ENCODE peak calls at places on chromosomes 5 and 9, in nine cellular contexts. D is AG04450; Y is right atrium auricular region; J is uterus; L is cardiac muscle cell; Z is spleen; E is HCT116; F is CD4-positive, alpha-beta T cell; I is aorta. U is an unnamed sample. For H3K27me3, the result is how much of the 10 kb centered on the place peaks cover.

GRCh38 chr5:19638461-19638860 is 349.5 kb downstream of the CDH18 start:
- DNase-seq in Z (no peak), F (no peak), E (no peak), L (no peak), J (no peak), Y (no peak), D (no peak), I (no peak), U (no peak)

GRCh38 chr5:60960591-60960990 is 15.6 kb downstream of the NDUFAF2 start:
- DNase-seq in E (peak), Z (no peak), I (no peak), D (no peak), L (peak), F (no peak), Y (no peak), J (no peak), U (no peak)

GRCh38 chr9:117757566-117757965 is 53.4 kb downstream of the TLR4 start:
- DNase-seq in E (no peak), J (no peak), L (no peak), F (no peak), Y (no peak), I (peak), D (no peak), Z (no peak), U (no peak)

GRCh38 chr5:103938151-103938671 is 375.6 kb upstream of the NUDT12 start:
- DNase-seq in I (no peak), J (no peak), D (no peak), Z (no peak), E (no peak), F (no peak), Y (no peak), L (no peak), U (peak)

GRCh38 chr9:133147412-133148271 is 16.1 kb downstream of the GBGT1 start:
- DNase-seq in J (peak), L (peak), Z (peak), D (no peak), E (peak), Y (peak), I (peak), F (peak), U (peak)

GRCh38 chr9:37827483-37828165 is 27.0 kb downstream of the DCAF10 start:
- DNase-seq in Z (no peak), Y (no peak), J (no peak), E (no peak), L (no peak), I (no peak), D (no peak), F (no peak), U (no peak)

GRCh38 chr5:160284271-160284670 is 28.1 kb downstream of the CCNJL start:
- DNase-seq in Z (no peak), E (no peak), F (no peak), J (no peak), I (no peak), L (no peak), Y (no peak), D (no peak), U (no peak)

GRCh38 chr9:94867281-94867841 is 140.9 kb downstream of the AOPEP start:
- DNase-seq in Z (no peak), I (peak), L (peak), Y (peak), F (no peak), J (peak), D (peak), E (peak), U (peak)

GRCh38 chr9:89536618-89537017 is 38.7 kb upstream of the SEMA4D start:
- DNase-seq in F (no peak), L (no peak), D (no peak), I (no peak), Y (no peak), J (no peak), E (no peak), Z (no peak), U (no peak)

DNA sequence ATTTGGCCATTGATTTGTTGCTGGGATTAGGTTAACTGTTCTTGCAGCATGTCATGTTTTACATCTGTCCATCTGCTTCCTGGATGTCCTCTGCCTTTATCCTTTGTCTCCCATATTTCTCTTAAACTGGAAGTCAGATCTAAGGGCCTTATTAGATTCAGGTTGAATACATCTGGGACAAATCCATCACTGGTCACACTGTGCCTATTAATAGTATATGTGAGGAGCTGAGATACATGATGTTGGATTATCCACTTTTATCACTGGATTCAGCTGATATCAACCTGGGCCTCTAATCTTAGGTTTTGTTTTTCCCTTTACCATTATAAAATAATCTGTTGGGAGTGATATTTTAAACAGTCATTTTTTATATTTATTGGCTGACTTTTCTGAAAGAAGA is 41.8 kb upstream of the ROPN1L start:
- DNase-seq in Y (no peak), L (no peak), F (no peak), D (no peak), E (no peak), J (no peak), Z (no peak), I (no peak), U (no peak)
- H3K27ac ChIP-seq in Y (peak), L (no peak), F (no peak), D (no peak), E (no peak), J (peak), Z (no peak), I (no peak), U (no peak)

GRCh38 chr5:175885813-175886212 is 14.4 kb downstream of the CPLX2 start:
- DNase-seq in L (peak), I (no peak), D (no peak), F (no peak), Y (no peak), J (no peak), Z (no peak), E (no peak), U (no peak)

GRCh38 chr5:175889910-175890684 is 18.7 kb downstream of the CPLX2 start:
- DNase-seq in J (no peak), F (no peak), E (peak), Z (no peak), L (no peak), I (no peak), D (no peak), Y (no peak), U (no peak)

GRCh38 chr5:175884214-175884613 is 12.8 kb downstream of the CPLX2 start:
- DNase-seq in Y (no peak), L (no peak), Z (no peak), E (no peak), D (no peak), I (no peak), J (no peak), F (no peak), U (no peak)

GRCh38 chr5:175883506-175883905 is 12.1 kb downstream of the CPLX2 start:
- DNase-seq in D (no peak), F (no peak), L (no peak), Z (no peak), E (no peak), Y (no peak), I (no peak), J (no peak), U (no peak)

GRCh38 chr5:175887463-175887862 is 16.1 kb downstream of the CPLX2 start:
- DNase-seq in F (no peak), Y (no peak), D (no peak), J (no peak), I (no peak), L (no peak), Z (no peak), E (no peak), U (no peak)
- H3K27me3 ChIP-seq in F (under half), Y (under half), D (under half), J (under half), I (under half), L (under half), Z (under half), E (under half), U (under half)

DNA sequence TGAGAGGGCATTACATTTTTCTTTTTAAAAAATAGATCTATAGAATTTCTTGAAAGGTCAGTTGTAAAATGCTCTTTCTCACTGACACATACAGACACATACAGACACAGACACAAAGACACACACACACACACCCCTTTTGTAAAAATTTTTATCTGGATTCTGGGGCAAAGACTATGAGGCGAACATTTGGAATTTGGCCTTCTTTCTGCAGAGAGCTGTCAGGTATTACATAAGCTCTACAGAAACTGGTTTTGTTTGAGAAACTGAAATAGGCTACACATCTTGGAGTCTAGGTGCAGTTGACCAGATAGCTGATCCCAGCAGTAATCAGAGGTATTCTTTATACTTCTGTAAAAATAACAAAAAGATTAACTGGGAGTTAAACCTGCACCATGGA is 315.9 kb upstream of the RPS23 start:
- DNase-seq in E (no peak), I (no peak), Z (no peak), Y (no peak), F (no peak), D (no peak), L (peak), J (no peak), U (no peak)
- H3K27ac ChIP-seq in E (no peak), I (no peak), Z (no peak), Y (no peak), F (no peak), D (no peak), L (no peak), J (no peak), U (no peak)

DNA sequence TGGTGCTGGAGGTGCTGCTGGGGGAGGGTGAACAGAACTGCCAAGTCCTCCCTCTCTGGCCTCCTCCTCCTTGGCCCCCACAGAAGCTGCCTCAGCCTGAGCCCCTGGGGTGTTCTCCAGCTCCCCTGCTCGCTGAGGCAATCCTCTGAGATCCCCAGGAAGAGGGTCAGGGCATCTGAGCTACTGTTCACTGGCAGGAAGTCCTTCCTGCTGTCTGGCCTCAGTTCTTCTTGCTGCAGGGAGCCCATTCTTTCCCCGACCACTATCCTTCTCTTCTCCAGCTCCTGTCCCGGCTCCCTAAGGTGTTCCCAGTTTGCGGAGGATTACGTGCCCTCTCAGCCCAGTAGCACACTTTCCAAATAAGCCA is 9.7 kb downstream of the CNTFR start:
- DNase-seq in F (no peak), Y (no peak), L (no peak), I (no peak), J (no peak), D (no peak), E (no peak), Z (peak), U (no peak)
- H3K27me3 ChIP-seq in F (half or more), Y (under half), L (under half), I (under half), J (under half), D (half or more), E (under half), Z (under half), U (under half)

DNA sequence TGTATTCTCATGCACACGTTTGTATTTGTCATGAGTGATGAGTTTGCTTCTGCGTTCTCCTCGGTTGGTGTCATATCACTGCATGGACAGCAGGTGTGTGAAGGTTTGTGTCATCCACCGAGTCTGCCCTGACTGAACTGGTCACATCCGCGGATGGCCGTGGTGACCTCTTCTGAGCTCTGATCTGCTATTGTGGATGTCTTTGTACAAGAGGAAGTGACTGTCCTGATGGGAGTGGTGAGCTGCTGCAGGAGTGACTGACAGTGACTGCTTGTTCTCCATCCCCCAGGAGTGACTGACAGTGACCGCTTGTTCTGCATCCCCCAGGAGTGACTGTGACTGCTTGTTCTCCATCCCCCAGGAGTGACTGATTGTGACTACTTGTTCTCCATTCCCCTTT is 69.9 kb downstream of the EHMT1 start:
- DNase-seq in I (no peak), E (no peak), Y (no peak), D (no peak), L (no peak), F (no peak), J (no peak), Z (no peak), U (peak)
- H3K27ac ChIP-seq in I (no peak), E (no peak), Y (no peak), D (no peak), L (no peak), F (no peak), J (no peak), Z (no peak), U (peak)

U was measured in SJCRH30.